ENCODE peak calls at places on chromosomes 11 and 22, in five cellular contexts. V is CD8-positive, alpha-beta memory T cell; E is T-helper 9 cell; X is posterior cingulate gyrus; U is DMS153. P is an unnamed sample.

GRCh38 chr11:122981388-122982264 is at the start of gene BSX:
- DNase-seq in E (peak), U (peak), X (peak), V (peak), P (no peak)

GRCh38 chr11:130315354-130315970 is 745 bp upstream of the ZBTB44 start:
- DNase-seq in E (peak), V (peak), U (no peak), X (no peak), P (peak)

GRCh38 chr11:117259417-117259816 is 26.9 kb downstream of the RNF214 start:
- DNase-seq in V (no peak), U (no peak), X (no peak), E (no peak), P (no peak)

GRCh38 chr11:40161855-40162410 is 1297.5 kb downstream of the LRRC4C start:
- DNase-seq in E (no peak), U (no peak), V (no peak), X (no peak), P (no peak)

GRCh38 chr11:66050581-66051231 is 1.5 kb upstream of the SF3B2 start:
- DNase-seq in V (no peak), E (no peak), U (no peak), X (no peak), P (no peak)

GRCh38 chr11:5624489-5625278 is at the start of gene TRIM34:
- DNase-seq in U (no peak), X (no peak), E (peak), V (peak), P (peak)

GRCh38 chr22:32622004-32622761 is 147.6 kb downstream of the FBXO7 start:
- DNase-seq in V (no peak), U (no peak), E (no peak), X (no peak), P (no peak)

GRCh38 chr11:129750343-129751292 is 65.0 kb upstream of the TMEM45B start:
- DNase-seq in E (peak), X (peak), U (peak), V (peak), P (peak)

GRCh38 chr11:118051611-118052461 is 25.0 kb upstream of the TMPRSS4 start:
- DNase-seq in E (peak), X (no peak), V (peak), U (no peak), P (no peak)

GRCh38 chr11:101211407-101211975 is 81.9 kb upstream of the PGR start:
- DNase-seq in V (no peak), U (no peak), X (no peak), E (no peak), P (no peak)

GRCh38 chr11:65014146-65014960 is at the start of gene ARL2:
- DNase-seq in E (peak), X (no peak), U (peak), V (no peak), P (peak)

GRCh38 chr22:31148953-31149627 is 8.8 kb upstream of the PLA2G3 start:
- DNase-seq in E (no peak), V (peak), X (peak), U (peak), P (peak)

GRCh38 chr11:8810331-8811301 is 100.4 kb upstream of the AKIP1 start:
- DNase-seq in U (peak), V (no peak), E (no peak), X (peak), P (peak)

GRCh38 chr11:113382121-113382520 is 5.5 kb upstream of the ANKK1 start:
- DNase-seq in E (no peak), V (no peak), X (no peak), U (no peak), P (no peak)

GRCh38 chr22:25622011-25622410 is 57.5 kb downstream of the GRK3 start:
- DNase-seq in X (no peak), V (no peak), U (no peak), E (no peak), P (no peak)

GRCh38 chr11:70682056-70682455 is 283.7 kb downstream of the CTTN start:
- DNase-seq in X (no peak), E (no peak), V (no peak), U (no peak), P (no peak)

GRCh38 chr22:30286813-30287625 is 2.3 kb downstream of the CASTOR1 start:
- DNase-seq in E (peak), V (peak), X (peak), U (peak), P (no peak)

GRCh38 chr11:133636686-133637085 is 104.4 kb upstream of the OPCML start:
- DNase-seq in E (no peak), X (no peak), U (peak), V (no peak), P (no peak)

GRCh38 chr11:108511851-108512474 is 13.8 kb upstream of the POGLUT3 start:
- DNase-seq in U (no peak), X (no peak), V (no peak), E (no peak), P (no peak)

GRCh38 chr11:91421586-91421985 is 803.0 kb upstream of the FAT3 start:
- DNase-seq in V (no peak), E (no peak), U (no peak), X (no peak), P (no peak)

GRCh38 chr11:82980292-82980691 is 78.8 kb downstream of the DDIAS start:
- DNase-seq in E (no peak), X (no peak), U (no peak), V (no peak), P (no peak)